ENCODE peak calls at places on chromosomes 16 and 17, in nine cellular contexts. O is Calu3, X is IMR-90, V is cardiac fibroblast, D is HepG2, T is MM.1S, A is HCT116, I is astrocyte of the spinal cord, W is GM12864. R is an unnamed sample.

GRCh38 chr17:49787932-49788442 is 494 bp upstream of the KAT7 start:
- DNase-seq in O (no peak), X (no peak), V (no peak), D (no peak), T (peak; percentile 20), A (no peak), I (no peak), W (peak; percentile 24), R (peak; percentile 24)

GRCh38 chr17:77909816-77910215 is 48.7 kb upstream of the TNRC6C start:
- DNase-seq in O (no peak), X (no peak), V (no peak), D (no peak), T (no peak), A (no peak), I (no peak), W (no peak), R (no peak)

GRCh38 chr17:1746975-1747543 is 4.4 kb downstream of the SERPINF2 start:
- DNase-seq in O (no peak), X (no peak), V (no peak), D (no peak), T (no peak), A (no peak), I (no peak), W (no peak), R (no peak)

GRCh38 chr16:15970202-15970601 is 20.8 kb downstream of the ABCC1 start:
- DNase-seq in O (no peak), X (no peak), V (peak; percentile 45), D (peak; percentile 48), T (no peak), A (no peak), I (no peak), W (no peak), R (no peak)

GRCh38 chr17:76667786-76668453 is 24.4 kb upstream of the ST6GALNAC1 start:
- DNase-seq in O (no peak), X (no peak), V (no peak), D (no peak), T (no peak), A (no peak), I (no peak), W (no peak), R (no peak)

GRCh38 chr16:8905795-8906591 is 23.8 kb downstream of the LITAFD start:
- DNase-seq in O (no peak), X (no peak), V (no peak), D (peak; percentile 32), T (no peak), A (no peak), I (no peak), W (no peak), R (no peak)

GRCh38 chr16:51155901-51156810 is 5.1 kb upstream of the SALL1 start:
- DNase-seq in O (no peak), X (peak; percentile 49), V (peak; percentile 16), D (no peak), T (no peak), A (no peak), I (peak; percentile 74), W (no peak), R (no peak)

GRCh38 chr16:14172200-14172805 is 101.2 kb downstream of the MRTFB start:
- DNase-seq in O (no peak), X (peak; percentile 84), V (peak; percentile 87), D (peak; percentile 48), T (no peak), A (no peak), I (no peak), W (no peak), R (no peak)

GRCh38 chr17:17605747-17606083 is 14.2 kb upstream of the PEMT start:
- DNase-seq in O (no peak), X (peak; percentile 58), V (peak; percentile 48), D (no peak), T (no peak), A (no peak), I (no peak), W (no peak), R (no peak)

GRCh38 chr17:8121531-8122390 is 2.1 kb downstream of the HES7 start:
- DNase-seq in O (peak; percentile 86), X (peak; percentile 55), V (peak; percentile 66), D (no peak), T (peak; percentile 62), A (peak; percentile 51), I (peak; percentile 65), W (no peak), R (peak; percentile 60)
- TF ChIP-seq CTCF in O (peak; percentile 59), X (peak; percentile 62), V (no peak), D (peak; percentile 85), T (peak; percentile 56), A (peak; percentile 59), I (peak; percentile 50), W (peak; percentile 59), R (no peak)

GRCh38 chr17:69870091-69870530 is 204.9 kb upstream of the KCNJ16 start:
- DNase-seq in O (no peak), X (peak; percentile 91), V (peak; percentile 87), D (no peak), T (no peak), A (no peak), I (peak; percentile 88), W (no peak), R (no peak)
- TF ChIP-seq CTCF in O (no peak), X (no peak), V (no peak), D (no peak), T (no peak), A (no peak), I (no peak), W (no peak), R (no peak)

DNA sequence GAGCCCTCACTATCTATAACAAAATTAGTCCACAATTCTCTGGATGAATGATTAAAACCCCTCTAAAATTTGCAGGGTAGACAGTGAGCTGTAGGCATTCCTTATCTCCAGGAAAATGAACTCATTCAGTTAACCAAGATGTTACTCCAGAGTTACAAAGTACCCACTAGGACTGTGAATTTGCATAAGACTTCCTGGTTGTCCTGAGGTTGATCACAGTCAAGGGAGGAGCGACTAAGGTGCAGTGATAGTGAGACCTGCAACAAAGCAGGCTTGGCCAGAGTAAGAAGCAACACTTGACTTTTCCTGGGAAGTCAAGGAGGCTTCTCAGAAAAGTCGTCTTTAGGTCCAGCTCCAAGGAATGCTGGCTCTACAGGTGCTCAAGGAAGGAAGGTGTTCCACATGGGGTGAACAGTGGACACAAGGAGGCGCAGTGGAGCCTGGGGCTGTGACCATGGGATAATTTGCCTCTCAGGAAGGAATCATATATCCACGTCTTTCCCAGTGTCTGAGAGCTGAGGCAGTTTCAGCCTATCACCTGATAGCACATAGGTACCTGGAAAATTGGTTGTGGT is 821.0 kb upstream of the EEF2KMT start:
- DNase-seq in O (peak; percentile 58), X (no peak), V (no peak), D (peak; percentile 2), T (peak; percentile 24), A (no peak), I (no peak), W (no peak), R (no peak)
- TF ChIP-seq CTCF in O (peak; percentile 41), X (no peak), V (no peak), D (peak; percentile 38), T (peak; percentile 32), A (no peak), I (no peak), W (no peak), R (no peak)

DNA sequence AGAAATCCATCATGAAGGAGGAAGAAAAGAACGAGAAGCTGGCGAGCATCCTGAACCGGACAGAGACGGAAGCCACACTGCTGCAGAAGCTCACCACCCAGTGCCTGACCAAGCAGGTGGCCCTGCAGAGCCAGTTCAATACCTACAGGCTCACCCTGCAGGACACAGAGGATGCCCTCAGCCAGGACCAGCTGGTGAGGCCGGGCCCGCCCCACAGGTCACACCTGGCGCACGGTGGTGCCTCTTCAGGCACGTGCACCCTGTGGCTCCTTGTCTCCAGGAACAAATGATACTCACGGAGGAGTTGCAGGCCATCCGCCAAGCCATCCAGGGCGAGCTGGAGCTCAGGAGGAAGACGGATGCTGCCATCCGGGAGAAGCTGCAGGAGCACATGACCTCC is 19.8 kb upstream of the GAA start:
- DNase-seq in O (no peak), X (no peak), V (no peak), D (no peak), T (no peak), A (no peak), I (no peak), W (no peak), R (no peak)
- TF ChIP-seq CTCF in O (no peak), X (no peak), V (no peak), D (no peak), T (no peak), A (no peak), I (no peak), W (no peak), R (no peak)

GRCh38 chr17:54544239-54544638 is 356.4 kb upstream of the TOM1L1 start:
- DNase-seq in O (no peak), X (no peak), V (no peak), D (no peak), T (no peak), A (no peak), I (no peak), W (no peak), R (no peak)
- TF ChIP-seq CTCF in O (no peak), X (no peak), V (no peak), D (no peak), T (no peak), A (no peak), I (no peak), W (no peak), R (no peak)

R was measured in activated B cell treated with CpG ODN at 0.5 μM for 24 hours.